ENCODE peak calls at places on chromosomes 4 and X, in seven cellular contexts. O is fibroblast of pulmonary artery, T is germinal center, E is NCI-H2081, D is A172, X is cardiac muscle cell, Q is body of pancreas. J is an unnamed sample.

GRCh38 chr4:172692701-172693100 is 475.9 kb upstream of the GALNT7 start:
- DNase-seq in T (no peak), X (no peak), E (no peak), D (peak), O (no peak), Q (no peak), J (no peak)

GRCh38 chrX:71105638-71106037 is 902 bp downstream of the CXorf65 start:
- DNase-seq in D (no peak), O (no peak), T (no peak), Q (no peak), X (no peak), E (no peak), J (no peak)

GRCh38 chr4:161403781-161404180 is 760.0 kb downstream of the FSTL5 start:
- DNase-seq in X (no peak), E (no peak), T (no peak), O (no peak), D (peak), Q (no peak), J (no peak)

GRCh38 chr4:110005461-110006056 is 92.9 kb downstream of the EGF start:
- DNase-seq in D (peak), O (peak), X (peak), T (peak), Q (no peak), E (peak), J (peak)

GRCh38 chr4:5019796-5020195 is 538 bp upstream of the CYTL1 start:
- DNase-seq in T (no peak), O (no peak), D (no peak), E (no peak), X (no peak), Q (no peak), J (no peak)

GRCh38 chrX:10031743-10032142 is 64.6 kb downstream of the CLDN34 start:
- DNase-seq in O (no peak), X (no peak), Q (no peak), D (no peak), T (no peak), E (no peak), J (no peak)

GRCh38 chr4:146342600-146343192 is 128.4 kb downstream of the REELD1 start:
- DNase-seq in E (peak), X (peak), O (peak), Q (peak), T (peak), D (no peak), J (peak)

GRCh38 chr4:3489451-3489962 is 26.4 kb downstream of the DOK7 start:
- DNase-seq in O (no peak), D (no peak), T (no peak), E (no peak), Q (no peak), X (no peak), J (peak)

GRCh38 chrX:51456814-51457213 is 39.6 kb downstream of the NUDT11 start:
- DNase-seq in X (peak), T (no peak), E (no peak), O (peak), Q (no peak), D (no peak), J (peak)

GRCh38 chr4:65971686-65972085 is 301.4 kb upstream of the EPHA5 start:
- DNase-seq in O (no peak), Q (no peak), T (no peak), D (no peak), E (no peak), X (no peak), J (no peak)

GRCh38 chrX:13658602-13659001 is 5.7 kb downstream of the TCEANC start:
- DNase-seq in X (peak), D (peak), T (peak), E (peak), Q (no peak), O (peak), J (peak)

GRCh38 chr4:52157641-52158316 is 106.7 kb downstream of the SPATA18 start:
- DNase-seq in D (no peak), X (peak), Q (peak), T (no peak), O (peak), E (no peak), J (no peak)

GRCh38 chr4:39754309-39754708 is 56.4 kb downstream of the UBE2K start:
- DNase-seq in T (peak), X (no peak), O (no peak), Q (no peak), E (no peak), D (no peak), J (no peak)

GRCh38 chr4:88964450-88964849 is 92.5 kb downstream of the FAM13A start:
- DNase-seq in E (no peak), O (peak), D (no peak), Q (no peak), T (no peak), X (peak), J (peak)

GRCh38 chr4:184987493-184988031 is 30.7 kb upstream of the HELT start:
- DNase-seq in D (no peak), Q (no peak), O (no peak), E (no peak), T (no peak), X (no peak), J (no peak)

GRCh38 chrX:112746812-112747630 is 67.3 kb upstream of the LHFPL1 start:
- DNase-seq in X (peak), E (no peak), Q (no peak), D (peak), T (no peak), O (peak), J (peak)

GRCh38 chrX:45623266-45623665 is 422.6 kb upstream of the DIPK2B start:
- DNase-seq in Q (no peak), O (peak), T (no peak), X (peak), E (peak), D (peak), J (peak)

GRCh38 chr4:40629401-40630334 is at the start of gene RBM47:
- DNase-seq in T (peak), D (peak), Q (peak), X (peak), O (peak), E (peak), J (peak)

GRCh38 chr4:117700111-117700892 is 334.0 kb upstream of the NDST3 start:
- DNase-seq in E (no peak), O (no peak), X (no peak), Q (no peak), T (no peak), D (peak), J (peak)

GRCh38 chr4:45099471-45099870 is 373.1 kb upstream of the GNPDA2 start:
- DNase-seq in D (no peak), Q (no peak), X (no peak), O (no peak), E (no peak), T (no peak), J (no peak)

GRCh38 chr4:152290522-152290921 is 245.4 kb downstream of the FBXW7 start:
- DNase-seq in X (no peak), D (no peak), E (no peak), Q (no peak), O (no peak), T (no peak), J (no peak)

GRCh38 chrX:104987063-104987462 is 233.4 kb downstream of the TEX13A start:
- DNase-seq in T (no peak), X (peak), E (no peak), O (peak), Q (no peak), D (no peak), J (peak)

GRCh38 chr4:147137280-147137679 is 191.6 kb upstream of the TTC29 start:
- DNase-seq in D (no peak), T (no peak), X (no peak), Q (no peak), O (no peak), E (no peak), J (no peak)

GRCh38 chr4:3681191-3681590 is 85.0 kb upstream of the ADRA2C start:
- DNase-seq in T (no peak), X (no peak), Q (no peak), D (no peak), E (no peak), O (no peak), J (no peak)

GRCh38 chr4:76954489-76954888 is 4.9 kb downstream of the SEPTIN11 start:
- DNase-seq in D (no peak), Q (peak), X (no peak), E (peak), T (no peak), O (no peak), J (no peak)

GRCh38 chr4:184441461-184442392 is 32.6 kb downstream of the IRF2 start:
- DNase-seq in D (no peak), O (peak), X (peak), E (no peak), T (no peak), Q (no peak), J (no peak)

GRCh38 chrX:131277543-131278115 is 11.5 kb downstream of the IGSF1 start:
- DNase-seq in D (no peak), T (no peak), X (no peak), O (no peak), Q (no peak), E (no peak), J (no peak)

GRCh38 chr4:139651282-139652194 is 14.1 kb upstream of the MGST2 start:
- DNase-seq in D (peak), O (peak), Q (peak), T (peak), X (peak), E (peak), J (peak)